ENCODE peak calls at places on chromosomes 12 and 14, in nine cellular contexts. S is neuronal stem cell; G is BJ; F is left ventricle myocardium inferior; O is kidney epithelial cell; V is iris pigment epithelial cell; K is EH; C is heart left ventricle; R is activated CD4-positive, CD25-positive, alpha-beta regulatory T cell treated with anti-CD3 and anti-CD28 coated beads, Interleukin-2, amount 50 U/mL, for 72 hours. B is an unnamed sample.

GRCh38 chr14:60102389-60102788 is 10.7 kb downstream of the PCNX4 start:
- DNase-seq in S (no peak), G (no peak), F (no peak), O (no peak), V (peak), K (peak), C (no peak), R (no peak), B (no peak)

GRCh38 chr12:57736743-57737466 is 1.6 kb downstream of the AGAP2 start:
- DNase-seq in S (no peak), G (no peak), F (no peak), O (no peak), V (no peak), K (no peak), C (no peak), R (no peak), B (no peak)

GRCh38 chr12:2667716-2668440 is 126.9 kb upstream of the FKBP4 start:
- DNase-seq in S (no peak), G (no peak), F (no peak), O (no peak), V (no peak), K (no peak), C (no peak), R (no peak), B (no peak)

GRCh38 chr12:121443193-121443829 is 43.4 kb downstream of the RNF34 start:
- DNase-seq in S (peak), G (no peak), F (peak), O (no peak), V (peak), K (peak), C (peak), R (peak), B (peak)

GRCh38 chr14:49946320-49947141 is 53.6 kb downstream of the ARF6 start:
- DNase-seq in S (no peak), G (peak), F (no peak), O (no peak), V (peak), K (peak), C (no peak), R (no peak), B (no peak)

GRCh38 chr12:6767301-6767591 is 1.1 kb downstream of the PTMS start:
- DNase-seq in S (no peak), G (no peak), F (no peak), O (no peak), V (no peak), K (no peak), C (no peak), R (no peak), B (peak)

GRCh38 chr12:8709124-8709830 is 11.5 kb downstream of the RIMKLB start:
- DNase-seq in S (no peak), G (peak), F (no peak), O (no peak), V (peak), K (peak), C (no peak), R (no peak), B (no peak)

GRCh38 chr14:72291908-72292688 is 359.9 kb downstream of the RGS6 start:
- DNase-seq in S (peak), G (peak), F (no peak), O (peak), V (peak), K (peak), C (peak), R (no peak), B (no peak)

GRCh38 chr12:13864081-13864673 is 117.2 kb downstream of the GRIN2B start:
- DNase-seq in S (peak), G (peak), F (peak), O (peak), V (peak), K (peak), C (peak), R (peak), B (peak)

GRCh38 chr14:55329999-55330710 is 58.9 kb downstream of the FBXO34 start:
- DNase-seq in S (no peak), G (no peak), F (no peak), O (no peak), V (peak), K (peak), C (no peak), R (no peak), B (no peak)

GRCh38 chr12:87995581-87996178 is 33.5 kb downstream of the C12orf50 start:
- DNase-seq in S (peak), G (peak), F (peak), O (peak), V (peak), K (peak), C (peak), R (no peak), B (peak)

GRCh38 chr14:21015312-21015711 is 9.5 kb downstream of the NDRG2 start:
- DNase-seq in S (no peak), G (no peak), F (no peak), O (no peak), V (no peak), K (no peak), C (no peak), R (no peak), B (no peak)

GRCh38 chr14:52253503-52253902 is 14.0 kb upstream of the PTGDR start:
- DNase-seq in S (peak), G (no peak), F (no peak), O (no peak), V (peak), K (peak), C (no peak), R (no peak), B (no peak)

GRCh38 chr12:77007476-77007875 is 57.9 kb downstream of the E2F7 start:
- DNase-seq in S (no peak), G (no peak), F (no peak), O (no peak), V (no peak), K (no peak), C (no peak), R (no peak), B (no peak)